ENCODE peak calls at places on chromosomes 7 and 10, in six cellular contexts. H, K, B, E, Y and Q are unnamed samples. For H3K4me1 and H3K27me3, the result is how much of the 10 kb centered on the place peaks cover.

GRCh38 chr7:25124485-25125136 is 449 bp downstream of the CYCS start:
- DNase-seq in H (peak), K (no peak), B (no peak), E (no peak), Y (no peak), Q (no peak)

GRCh38 chr7:4042402-4042801 is 639.7 kb upstream of the FOXK1 start:
- DNase-seq in H (no peak), K (no peak), B (no peak), E (no peak), Y (no peak), Q (no peak)

GRCh38 chr7:51138121-51139085 is 178.2 kb downstream of the COBL start:
- DNase-seq in H (no peak), K (no peak), B (no peak), E (no peak), Y (no peak), Q (no peak)

GRCh38 chr7:131026297-131027003 is 292.4 kb upstream of the KLF14 start:
- DNase-seq in H (no peak), K (peak), B (no peak), E (no peak), Y (no peak), Q (peak)

GRCh38 chr7:125661006-125661405 is 731.4 kb upstream of the POT1 start:
- DNase-seq in H (no peak), K (no peak), B (no peak), E (no peak), Y (no peak), Q (no peak)

GRCh38 chr10:360653-361052 is 225.4 kb downstream of the ZMYND11 start:
- DNase-seq in H (no peak), K (no peak), B (no peak), E (no peak), Y (no peak), Q (no peak)

GRCh38 chr7:1237704-1238255 is 5.1 kb downstream of the UNCX start:
- DNase-seq in H (no peak), K (no peak), B (no peak), E (no peak), Y (no peak), Q (no peak)

GRCh38 chr10:14838582-14839304 is 637 bp downstream of the HSPA14 start:
- DNase-seq in H (no peak), K (no peak), B (peak), E (no peak), Y (peak), Q (peak)

GRCh38 chr7:105097619-105098018 is 83.6 kb downstream of the KMT2E start:
- DNase-seq in H (no peak), K (peak), B (no peak), E (no peak), Y (no peak), Q (peak)

GRCh38 chr10:44978570-44979280 is at the start of gene DEPP1:
- DNase-seq in H (peak), K (peak), B (peak), E (peak), Y (peak), Q (peak)

GRCh38 chr10:44976352-44977198 is 2.0 kb downstream of the DEPP1 start:
- DNase-seq in H (no peak), K (no peak), B (no peak), E (no peak), Y (no peak), Q (no peak)

GRCh38 chr10:44975487-44976331 is 2.9 kb downstream of the DEPP1 start:
- DNase-seq in H (no peak), K (peak), B (no peak), E (no peak), Y (peak), Q (peak)

GRCh38 chr10:44978213-44978569 is 418 bp downstream of the DEPP1 start:
- DNase-seq in H (no peak), K (no peak), B (no peak), E (no peak), Y (no peak), Q (no peak)

DNA sequence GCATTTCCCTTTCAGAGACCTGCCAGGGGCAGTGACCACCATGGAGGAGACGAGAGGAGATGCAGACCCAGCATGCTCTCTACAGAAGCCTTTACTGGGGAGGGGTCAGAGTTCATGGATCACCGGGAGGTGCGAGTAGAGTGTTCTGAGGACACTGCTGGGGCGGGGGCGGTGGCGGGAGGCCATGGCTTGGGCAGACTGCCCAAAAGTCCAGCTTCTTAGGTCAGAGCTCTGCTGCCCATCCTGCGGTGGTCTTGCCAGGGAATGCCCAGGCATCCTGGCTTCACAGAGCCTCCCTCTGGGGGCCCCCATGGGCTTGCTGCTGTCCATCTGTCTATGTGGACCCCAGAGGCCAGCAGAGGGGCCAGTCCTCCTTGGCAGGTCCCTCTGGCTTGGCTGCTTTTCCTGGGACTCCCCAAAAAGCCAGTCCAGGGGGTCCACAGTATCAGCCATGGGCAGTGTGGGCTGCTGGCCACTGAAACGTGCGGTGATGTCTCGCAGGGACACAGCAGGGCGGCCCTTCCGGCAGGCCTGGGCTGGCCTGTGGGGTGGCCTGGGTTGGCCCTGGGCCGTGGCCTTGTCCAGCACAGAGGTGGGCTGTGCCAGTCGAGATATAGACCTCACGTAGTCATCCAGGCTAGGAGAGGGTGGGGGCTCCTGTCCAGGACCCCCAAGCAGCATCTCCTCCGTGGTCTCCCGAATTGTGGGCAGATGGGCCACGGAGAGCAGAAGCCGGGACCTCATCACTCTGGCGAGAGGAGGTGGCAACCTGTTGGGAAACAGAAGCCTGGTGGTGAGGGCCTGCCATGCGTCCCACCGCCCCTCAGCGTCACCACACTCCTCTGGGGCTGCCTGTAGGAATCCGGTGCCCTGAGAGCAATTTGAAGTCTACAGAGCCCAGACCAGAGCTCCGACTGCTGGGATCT is 1.1 kb downstream of the DEPP1 start:
- DNase-seq in H (no peak), K (no peak), B (no peak), E (no peak), Y (no peak), Q (no peak)
- H3K4me3 ChIP-seq in H (peak), K (peak), B (peak), E (no peak), Y (peak), Q (peak)

DNA sequence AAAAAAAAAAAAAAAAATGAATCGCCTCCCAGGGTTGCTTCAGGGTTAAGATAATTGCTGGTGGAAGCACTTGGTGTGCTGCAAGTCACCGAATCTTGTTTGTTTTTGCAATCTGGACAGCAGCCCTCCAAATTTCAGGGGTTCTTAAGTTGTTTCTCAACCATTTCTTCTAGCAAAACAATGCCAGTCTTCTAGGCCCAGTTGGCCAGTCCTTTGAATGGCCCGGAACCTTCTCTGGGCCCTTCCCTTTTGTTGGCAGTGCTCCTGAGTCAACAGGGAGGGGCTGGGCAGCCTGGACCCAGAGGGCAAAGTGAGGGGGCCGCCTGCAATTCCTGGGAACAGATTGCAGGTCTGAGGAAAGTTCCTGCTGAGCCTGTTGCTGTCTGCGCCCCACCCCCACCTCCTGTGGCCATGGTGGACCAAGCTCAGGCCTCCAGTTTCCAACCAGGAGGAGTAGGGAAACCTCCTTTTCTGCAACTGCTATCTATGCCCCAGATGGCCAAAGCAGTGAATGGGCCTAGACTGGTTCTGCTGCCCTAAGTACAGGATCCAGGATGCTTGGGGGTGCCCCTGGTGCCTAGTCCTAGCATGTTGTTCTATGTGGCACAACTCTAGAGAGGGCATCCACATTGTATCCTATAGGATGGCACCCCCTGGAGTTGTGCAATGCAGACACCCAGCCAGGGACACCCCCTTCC is 31.4 kb upstream of the PDCD4 start:
- DNase-seq in H (peak), K (no peak), B (no peak), E (no peak), Y (peak), Q (peak)
- H3K4me1 ChIP-seq in H (under half), K (under half), B (under half), E (under half), Y (half or more), Q (under half)

DNA sequence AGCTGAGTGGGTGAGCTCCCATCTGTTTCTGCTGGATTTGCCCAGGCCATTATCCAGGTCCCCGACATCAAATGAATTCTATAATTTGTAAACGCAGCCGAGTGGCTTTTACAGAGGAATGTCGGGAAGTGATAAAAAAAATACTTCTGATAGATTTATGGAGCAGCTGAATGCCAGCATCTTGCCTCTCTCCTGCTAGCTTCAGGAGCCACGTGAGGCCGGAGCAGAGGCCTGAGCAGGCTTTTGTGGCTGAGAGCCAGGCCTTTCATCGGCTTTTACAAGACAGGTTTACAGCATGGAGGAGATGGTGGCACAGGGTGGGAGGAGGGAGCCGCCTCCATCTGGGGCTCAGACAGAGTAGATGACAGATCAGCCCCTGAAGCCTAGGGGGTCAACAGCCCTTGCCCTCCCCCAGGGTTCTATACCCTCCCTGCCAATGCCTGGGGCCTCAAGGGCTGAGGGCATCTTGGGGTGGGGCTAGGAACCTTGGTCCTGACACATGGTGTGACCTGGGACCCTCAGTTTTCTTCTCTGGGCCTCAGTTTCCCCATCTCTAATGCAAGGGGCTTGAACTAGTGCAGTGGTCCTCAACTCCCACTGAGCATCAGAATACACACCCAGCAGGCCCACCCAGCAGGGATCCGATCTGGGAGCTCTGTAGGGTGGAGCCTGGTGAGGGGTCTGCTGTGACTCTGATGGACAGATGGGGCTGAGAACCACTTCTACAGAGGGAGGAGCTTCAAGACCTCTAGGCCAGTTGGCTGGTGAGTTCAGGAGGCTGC is 44.2 kb upstream of the PCBD1 start:
- DNase-seq in H (no peak), K (no peak), B (no peak), E (no peak), Y (no peak), Q (no peak)
- H3K27me3 ChIP-seq in H (under half), K (half or more), B (under half), E (under half), Y (under half), Q (half or more)

GRCh38 chr10:3455385-3456334 is 283.1 kb upstream of the PITRM1 start:
- DNase-seq in H (no peak), K (peak), B (no peak), E (no peak), Y (no peak), Q (peak)
- H3K4me3 ChIP-seq in H (no peak), K (no peak), B (no peak), E (no peak), Y (no peak), Q (no peak)

DNA sequence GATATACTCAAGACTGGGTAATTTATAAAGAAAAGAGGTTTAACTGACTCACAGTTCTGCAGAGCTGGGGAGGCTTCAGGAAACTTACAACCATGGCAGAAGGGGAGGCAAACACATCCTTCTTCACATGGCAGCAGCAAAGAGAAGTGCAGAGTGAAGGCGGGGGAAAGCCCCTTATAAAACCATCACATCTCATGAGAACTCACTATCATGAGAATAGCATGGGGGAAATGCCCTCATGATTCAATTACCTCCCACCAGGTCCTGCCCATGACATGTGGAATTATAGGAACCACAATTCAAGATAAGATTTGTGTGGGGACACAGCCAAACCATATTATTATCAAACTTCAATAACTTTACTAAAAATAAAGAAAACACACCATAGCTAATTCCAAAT is 30.4 kb upstream of the JAZF1 start:
- DNase-seq in H (no peak), K (no peak), B (no peak), E (no peak), Y (no peak), Q (no peak)
- H3K4me1 ChIP-seq in H (under half), K (under half), B (under half), E (under half), Y (under half), Q (under half)

GRCh38 chr10:21503580-21503979 is 21.9 kb downstream of the SKIDA1 start:
- DNase-seq in H (no peak), K (no peak), B (no peak), E (no peak), Y (no peak), Q (no peak)
- H3K27me3 ChIP-seq in H (under half), K (under half), B (under half), E (under half), Y (under half), Q (under half)